ENCODE peak calls at places on chromosomes 2 and 18, in four cellular contexts. T is GM12878; Q is tibial nerve; K is naive thymus-derived CD4-positive, alpha-beta T cell. O is an unnamed sample.

GRCh38 chr2:26976242-26976641 is 5.8 kb downstream of the MAPRE3 start:
- DNase-seq in T (no peak), Q (no peak), K (no peak), O (no peak)

GRCh38 chr2:53252115-53252514 is 515.5 kb upstream of the CHAC2 start:
- DNase-seq in T (no peak), Q (no peak), K (no peak), O (no peak)

GRCh38 chr2:208025814-208026184 is 472 bp upstream of the PLEKHM3 start:
- DNase-seq in T (no peak), Q (no peak), K (no peak), O (peak; percentile 1)

GRCh38 chr2:127448526-127448925 is 30.3 kb downstream of the PROC start:
- DNase-seq in T (no peak), Q (no peak), K (no peak), O (no peak)

GRCh38 chr2:157334797-157335196 is 9.2 kb upstream of the ERMN start:
- DNase-seq in T (no peak), Q (no peak), K (no peak), O (no peak)

GRCh38 chr2:25331686-25332365 is 9.9 kb downstream of the DNMT3A start:
- DNase-seq in T (no peak), Q (no peak), K (no peak), O (no peak)

GRCh38 chr2:237184923-237185580 is 99.4 kb downstream of the COPS8 start:
- DNase-seq in T (no peak), Q (no peak), K (no peak), O (no peak)

GRCh38 chr2:117127680-117128079 is 686.8 kb upstream of the DDX18 start:
- DNase-seq in T (no peak), Q (no peak), K (no peak), O (no peak)

GRCh38 chr2:71379086-71379485 is 47.5 kb downstream of the ZNF638 start:
- DNase-seq in T (no peak), Q (no peak), K (no peak), O (no peak)

GRCh38 chr2:206442854-206443734 is at the start of gene ADAM23:
- DNase-seq in T (no peak), Q (no peak), K (peak; percentile 48), O (peak; percentile 34)

GRCh38 chr2:231297108-231297908 is 98.2 kb upstream of the B3GNT7 start:
- DNase-seq in T (peak; percentile 36), Q (no peak), K (no peak), O (no peak)

GRCh38 chr2:85253890-85254289 is 73.9 kb downstream of the TGOLN2 start:
- DNase-seq in T (no peak), Q (no peak), K (no peak), O (no peak)
- H3K27ac ChIP-seq in T (no peak overlapping the region), Q (no peak overlapping the region), K (no peak overlapping the region), O (no peak overlapping the region)

GRCh38 chr2:56009758-56010534 is 86.4 kb upstream of the EFEMP1 start:
- DNase-seq in T (no peak), Q (no peak), K (no peak), O (no peak)
- H3K4me1 ChIP-seq in T (no peaks in the 10 kb centered on the region), Q (no peaks in the 10 kb centered on the region), K (no peaks in the 10 kb centered on the region), O (no peaks in the 10 kb centered on the region)

DNA sequence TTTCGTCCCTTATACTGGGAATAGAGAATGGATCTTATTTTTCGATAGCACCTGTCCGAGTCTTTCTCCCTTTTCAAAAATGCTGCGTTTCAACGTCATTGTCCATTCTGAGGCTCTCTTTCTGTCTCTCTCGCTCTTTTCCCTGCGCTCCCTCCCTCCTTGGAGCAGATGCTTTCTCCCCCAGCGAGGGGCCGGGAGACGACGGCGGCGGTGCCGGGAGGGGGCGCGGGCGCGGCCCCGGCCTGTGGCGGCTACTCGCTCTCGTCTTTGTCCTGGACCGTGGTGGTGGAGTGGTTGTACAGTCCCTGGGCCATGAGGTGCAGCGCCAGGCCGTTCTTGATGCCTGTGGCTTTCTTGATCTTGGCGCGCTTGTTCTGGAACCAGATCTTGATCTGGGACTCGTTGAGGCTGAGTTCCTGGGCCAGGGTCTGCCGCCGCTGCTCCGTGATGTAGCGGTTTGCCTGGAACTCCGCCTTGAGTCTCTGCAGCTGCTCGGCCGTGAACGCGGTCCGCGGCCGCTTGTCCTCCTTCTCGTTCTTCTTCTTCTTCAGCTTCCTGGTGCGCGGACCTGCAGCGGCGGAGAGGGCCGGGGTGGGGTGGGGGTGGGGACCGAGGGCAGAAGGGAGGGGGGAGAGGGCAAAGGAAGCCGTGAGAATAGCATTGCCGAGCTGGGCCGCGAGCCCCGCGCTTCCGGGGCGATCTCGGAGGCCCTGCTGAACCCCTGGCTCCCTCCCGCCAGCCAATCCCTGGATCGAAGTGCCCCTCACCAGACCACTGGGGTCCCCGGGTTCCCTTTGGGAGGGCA is 4.6 kb downstream of the EN1 start:
- DNase-seq in T (no peak), Q (no peak), K (no peak), O (no peak)
- H3K4me3 ChIP-seq in T (no peak overlapping the region), Q (peak overlapping the region; percentile 41), K (peak overlapping the region; percentile 38), O (peak overlapping the region; percentile 55)

DNA sequence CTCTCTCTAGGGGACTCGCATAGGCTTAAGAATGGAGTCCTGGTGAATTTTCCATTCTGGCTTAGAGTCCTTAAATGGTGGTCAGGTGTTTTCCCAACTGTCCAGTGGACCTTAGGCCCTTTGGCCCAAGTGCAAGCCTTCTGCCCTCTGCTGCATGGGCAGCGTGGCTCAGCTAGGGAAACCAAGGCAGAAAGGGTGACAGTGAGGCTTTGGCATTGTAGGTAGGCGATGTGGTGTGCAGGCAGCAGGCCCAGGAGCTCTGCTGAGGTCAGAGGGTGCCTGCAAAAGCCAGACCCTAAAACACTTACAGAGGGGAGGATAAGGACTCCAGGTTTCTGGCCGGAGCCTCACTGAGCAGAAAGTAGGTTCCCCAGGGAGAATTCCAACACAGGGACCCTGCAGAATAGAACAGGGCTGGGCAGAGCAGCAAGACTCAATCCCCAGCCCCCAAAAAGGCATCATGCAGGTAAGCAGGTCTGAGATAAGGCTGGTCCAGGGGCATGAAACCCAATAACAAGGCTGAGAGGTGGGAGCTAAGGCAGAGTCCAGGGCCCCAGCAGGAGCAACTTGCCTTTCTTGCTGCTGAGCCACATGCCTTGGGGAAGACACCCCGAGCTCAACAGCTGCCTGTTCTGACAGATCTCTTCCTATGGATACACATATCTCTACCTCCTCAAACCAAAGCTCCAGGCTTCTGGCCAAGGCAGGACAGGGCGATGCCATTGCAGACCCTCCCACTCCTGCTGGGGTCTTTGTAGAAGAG is 199.7 kb downstream of the TNS1 start:
- DNase-seq in T (no peak), Q (no peak), K (no peak), O (no peak)
- H3K27ac ChIP-seq in T (no peak overlapping the region), Q (peak overlapping the region; percentile 74), K (no peak overlapping the region), O (no peak overlapping the region)

GRCh38 chr2:12730265-12730664 is 13.5 kb downstream of the TRIB2 start:
- DNase-seq in T (no peak), Q (no peak), K (no peak), O (no peak)

GRCh38 chr2:12733846-12734245 is 17.1 kb downstream of the TRIB2 start:
- DNase-seq in T (no peak), Q (peak; percentile 63), K (no peak), O (no peak)

GRCh38 chr2:12731701-12732280 is 15.1 kb downstream of the TRIB2 start:
- DNase-seq in T (no peak), Q (no peak), K (no peak), O (no peak)

GRCh38 chr2:12734914-12735654 is 18.3 kb downstream of the TRIB2 start:
- DNase-seq in T (no peak), Q (peak; percentile 49), K (no peak), O (no peak)

GRCh38 chr2:12732663-12733062 is 15.9 kb downstream of the TRIB2 start:
- DNase-seq in T (no peak), Q (peak; percentile 44), K (no peak), O (no peak)
- H3K4me1 ChIP-seq in T (peaks cover 9% of the 10 kb centered on the region), Q (peaks cover 51% of the 10 kb centered on the region), K (peaks cover 63% of the 10 kb centered on the region), O (peaks cover 49% of the 10 kb centered on the region)

GRCh38 chr18:3875376-3875775 is 425.4 kb downstream of the TGIF1 start:
- DNase-seq in T (no peak), Q (no peak), K (no peak), O (no peak)

GRCh38 chr18:3873698-3874495 is 423.9 kb downstream of the TGIF1 start:
- DNase-seq in T (no peak), Q (no peak), K (no peak), O (no peak)

GRCh38 chr18:3874593-3874992 is 424.6 kb downstream of the TGIF1 start:
- DNase-seq in T (no peak), Q (no peak), K (no peak), O (no peak)

GRCh38 chr18:3877678-3878077 is 427.7 kb downstream of the TGIF1 start:
- DNase-seq in T (no peak), Q (no peak), K (no peak), O (no peak)

DNA sequence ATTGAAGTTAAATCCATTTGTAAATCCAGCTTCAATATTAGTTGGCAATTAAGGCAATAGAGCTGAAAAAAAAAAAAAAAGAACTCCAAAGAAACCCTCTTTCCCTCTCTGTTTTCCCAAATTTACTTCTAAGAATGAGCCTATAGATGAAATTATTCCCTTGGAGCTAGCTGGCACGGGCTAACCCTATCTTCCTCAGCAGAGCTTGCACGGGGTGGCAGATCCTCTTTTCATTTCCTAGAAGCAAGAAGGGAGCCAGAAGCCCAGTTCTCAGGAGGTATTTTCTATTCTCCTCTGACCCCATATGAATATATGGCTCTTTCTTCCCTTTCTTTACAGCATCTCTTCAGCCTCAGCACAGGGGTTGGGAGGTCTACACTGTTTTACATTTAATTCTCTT is 426.0 kb downstream of the TGIF1 start:
- DNase-seq in T (no peak), Q (no peak), K (no peak), O (no peak)
- H3K4me3 ChIP-seq in T (no peak overlapping the region), Q (no peak overlapping the region), K (no peak overlapping the region), O (no peak overlapping the region)

DNA sequence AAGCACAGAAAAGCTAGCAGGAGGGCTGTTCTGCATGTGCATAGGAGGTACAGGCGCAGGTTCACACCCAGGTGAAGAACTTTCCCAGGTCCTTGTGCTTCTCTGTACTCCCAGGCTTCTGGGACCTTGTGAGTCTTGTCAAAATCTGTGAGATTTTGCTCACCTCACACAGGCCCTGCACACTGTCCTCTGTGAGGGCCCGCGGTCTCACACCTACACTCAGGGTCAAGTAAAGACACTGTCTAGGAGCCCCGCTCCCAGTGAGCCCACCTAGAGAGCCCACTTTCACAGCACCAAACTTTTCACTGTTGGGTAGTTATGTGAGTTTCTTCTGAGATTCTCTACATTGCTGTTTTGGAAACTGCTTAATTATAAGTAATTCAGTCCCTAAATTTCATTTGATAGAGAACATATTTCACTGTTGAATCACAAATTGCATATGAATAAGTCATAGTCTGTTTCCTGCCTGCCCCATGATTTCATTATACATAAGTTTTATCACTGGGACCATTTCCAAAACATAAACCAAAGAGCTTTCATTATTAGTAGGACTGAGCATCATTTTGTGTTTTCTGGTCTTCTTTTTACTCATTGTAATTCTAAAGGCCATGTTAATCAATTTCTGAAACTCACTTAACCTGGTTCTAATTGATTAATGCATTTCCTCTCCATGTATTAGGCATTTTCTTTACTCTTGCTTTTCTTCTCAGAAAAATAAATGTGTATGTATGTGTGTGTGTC is 234.2 kb upstream of the SPOPL start:
- DNase-seq in T (peak; percentile 47), Q (no peak), K (no peak), O (no peak)
- H3K27ac ChIP-seq in T (no peak overlapping the region), Q (no peak overlapping the region), K (no peak overlapping the region), O (no peak overlapping the region)

GRCh38 chr2:55116966-55117365 is 66.7 kb upstream of the RTN4 start:
- DNase-seq in T (no peak), Q (no peak), K (no peak), O (no peak)
- H3K4me1 ChIP-seq in T (peaks cover 15% of the 10 kb centered on the region), Q (peaks cover 13% of the 10 kb centered on the region), K (no peaks in the 10 kb centered on the region), O (no peaks in the 10 kb centered on the region)

DNA sequence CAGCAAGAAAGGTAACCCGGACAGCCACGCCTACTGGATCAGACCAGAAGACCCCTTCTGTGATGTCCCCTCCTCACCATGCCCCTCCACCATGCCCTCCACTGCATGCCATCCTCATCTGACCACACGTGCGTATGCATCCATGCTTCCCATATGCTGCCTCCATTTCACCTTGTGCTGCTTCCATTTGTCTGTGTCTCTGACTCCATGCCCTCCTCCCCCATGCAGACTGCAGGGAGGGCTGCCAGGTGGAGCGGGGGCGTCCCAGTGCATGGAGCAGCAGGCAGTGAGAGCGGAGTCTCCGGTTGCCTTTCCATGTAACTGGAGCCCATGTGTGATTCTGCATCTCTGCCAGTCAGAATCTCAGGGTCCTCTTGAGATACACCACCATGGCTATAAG is 52.6 kb downstream of the COA5 start:
- DNase-seq in T (no peak), Q (no peak), K (no peak), O (no peak)
- H3K4me3 ChIP-seq in T (no peak overlapping the region), Q (no peak overlapping the region), K (no peak overlapping the region), O (no peak overlapping the region)

O was measured in effector memory CD4-positive, alpha-beta T cell.